ENCODE peak calls at places on chromosome 16, in five cellular contexts. L is activated CD8-positive, alpha-beta T cell treated with anti-CD3 and anti-CD28 coated beads for 36 hours; B is PC-3; R is EL; T is DMS79 treated with DMSO at 0.1 percent for 48 hours. W is an unnamed sample.

GRCh38 chr16:28933176-28933575 is 1.4 kb downstream of the CD19 start:
- DNase-seq in L (no peak), T (no peak), R (no peak), B (no peak), W (no peak)

GRCh38 chr16:4962716-4963115 is 4.6 kb downstream of the SEC14L5 start:
- DNase-seq in B (no peak), T (no peak), R (no peak), L (no peak), W (no peak)

GRCh38 chr16:27253526-27253930 is 15.0 kb downstream of the NSMCE1 start:
- DNase-seq in L (peak; percentile 44), T (no peak), B (peak; percentile 77), R (peak; percentile 87), W (no peak)

GRCh38 chr16:86619263-86619935 is 41.0 kb downstream of the FOXL1 start:
- DNase-seq in B (no peak), L (no peak), R (no peak), T (peak; percentile 2), W (no peak)

GRCh38 chr16:29916979-29917378 is 9.0 kb downstream of the KCTD13 start:
- DNase-seq in T (no peak), B (no peak), L (no peak), R (no peak), W (no peak)

GRCh38 chr16:54422569-54422978 is 136.0 kb upstream of the IRX3 start:
- DNase-seq in T (no peak), B (no peak), L (no peak), R (peak; percentile 27), W (no peak)

GRCh38 chr16:2858245-2859025 is 465 bp upstream of the PRSS22 start:
- DNase-seq in T (peak; percentile 38), B (peak; percentile 87), L (no peak), R (no peak), W (no peak)

GRCh38 chr16:48491517-48491916 is 106.3 kb upstream of the SIAH1 start:
- DNase-seq in R (no peak), L (no peak), B (no peak), T (no peak), W (no peak)

GRCh38 chr16:66933776-66934137 is 445 bp downstream of the CIAO2B start:
- DNase-seq in B (peak; percentile 55), L (peak; percentile 75), T (no peak), R (no peak), W (no peak)

GRCh38 chr16:85584192-85584757 is 28.8 kb upstream of the GSE1 start:
- DNase-seq in R (no peak), B (no peak), T (no peak), L (no peak), W (no peak)

GRCh38 chr16:49464877-49465504 is 91.4 kb downstream of the C16orf78 start:
- DNase-seq in B (no peak), R (no peak), L (peak; percentile 26), T (no peak), W (no peak)

GRCh38 chr16:75391254-75391653 is 42.0 kb downstream of the CFDP1 start:
- DNase-seq in T (no peak), B (no peak), L (no peak), R (no peak), W (no peak)